ENCODE peak calls at places on chromosomes 12 and 14, in six cellular contexts. One of them, this sample, is unnamed.

GRCh38 chr14:43407721-43408120 is 1099.4 kb downstream of the FSCB start:
- DNase-seq in AG08396: no peak
- DNase-seq in stimulated activated CD8-positive, alpha-beta memory T cell treated with anti-CD3 and anti-CD28 coated beads, Interleukin-4, amount 100 ng/mL, for 1 hour: no peak
- DNase-seq in ACHN: no peak
- DNase-seq in T follicular helper cell: no peak
- DNase-seq in effector memory CD4-positive, alpha-beta T cell: no peak
- DNase-seq in this sample: no peak

GRCh38 chr12:5535531-5535930 is 103.6 kb downstream of the NTF3 start:
- DNase-seq in AG08396: no peak
- DNase-seq in stimulated activated CD8-positive, alpha-beta memory T cell treated with anti-CD3 and anti-CD28 coated beads, Interleukin-4, amount 100 ng/mL, for 1 hour: no peak
- DNase-seq in ACHN: no peak
- DNase-seq in T follicular helper cell: no peak
- DNase-seq in effector memory CD4-positive, alpha-beta T cell: no peak
- DNase-seq in this sample: no peak

GRCh38 chr12:64890873-64891468 is 66.5 kb downstream of the TBC1D30 start:
- DNase-seq in AG08396: peak
- DNase-seq in stimulated activated CD8-positive, alpha-beta memory T cell treated with anti-CD3 and anti-CD28 coated beads, Interleukin-4, amount 100 ng/mL, for 1 hour: no peak
- DNase-seq in ACHN: peak
- DNase-seq in T follicular helper cell: no peak
- DNase-seq in effector memory CD4-positive, alpha-beta T cell: no peak
- DNase-seq in this sample: no peak

GRCh38 chr12:70005864-70006618 is 181.0 kb downstream of the MYRFL start:
- DNase-seq in AG08396: no peak
- DNase-seq in stimulated activated CD8-positive, alpha-beta memory T cell treated with anti-CD3 and anti-CD28 coated beads, Interleukin-4, amount 100 ng/mL, for 1 hour: no peak
- DNase-seq in ACHN: no peak
- DNase-seq in T follicular helper cell: no peak
- DNase-seq in effector memory CD4-positive, alpha-beta T cell: no peak
- DNase-seq in this sample: no peak

GRCh38 chr14:19917243-19917642 is 3.2 kb upstream of the OR4K5 start:
- DNase-seq in AG08396: no peak
- DNase-seq in stimulated activated CD8-positive, alpha-beta memory T cell treated with anti-CD3 and anti-CD28 coated beads, Interleukin-4, amount 100 ng/mL, for 1 hour: no peak
- DNase-seq in ACHN: no peak
- DNase-seq in T follicular helper cell: no peak
- DNase-seq in effector memory CD4-positive, alpha-beta T cell: no peak
- DNase-seq in this sample: no peak

GRCh38 chr14:94936901-94937321 is 167.0 kb upstream of the GSC start:
- DNase-seq in AG08396: no peak
- DNase-seq in stimulated activated CD8-positive, alpha-beta memory T cell treated with anti-CD3 and anti-CD28 coated beads, Interleukin-4, amount 100 ng/mL, for 1 hour: no peak
- DNase-seq in ACHN: no peak
- DNase-seq in T follicular helper cell: no peak
- DNase-seq in effector memory CD4-positive, alpha-beta T cell: no peak
- DNase-seq in this sample: no peak

GRCh38 chr12:68614772-68615171 is 4.1 kb downstream of the RAP1B start:
- DNase-seq in AG08396: no peak
- DNase-seq in stimulated activated CD8-positive, alpha-beta memory T cell treated with anti-CD3 and anti-CD28 coated beads, Interleukin-4, amount 100 ng/mL, for 1 hour: no peak
- DNase-seq in ACHN: no peak
- DNase-seq in T follicular helper cell: no peak
- DNase-seq in effector memory CD4-positive, alpha-beta T cell: no peak
- DNase-seq in this sample: no peak

GRCh38 chr14:26290007-26290530 is 307.8 kb downstream of the NOVA1 start:
- DNase-seq in AG08396: peak
- DNase-seq in stimulated activated CD8-positive, alpha-beta memory T cell treated with anti-CD3 and anti-CD28 coated beads, Interleukin-4, amount 100 ng/mL, for 1 hour: no peak
- DNase-seq in ACHN: no peak
- DNase-seq in T follicular helper cell: no peak
- DNase-seq in effector memory CD4-positive, alpha-beta T cell: no peak
- DNase-seq in this sample: no peak

GRCh38 chr14:90301580-90302181 is 30.1 kb downstream of the NRDE2 start:
- DNase-seq in AG08396: peak
- DNase-seq in stimulated activated CD8-positive, alpha-beta memory T cell treated with anti-CD3 and anti-CD28 coated beads, Interleukin-4, amount 100 ng/mL, for 1 hour: no peak
- DNase-seq in ACHN: peak
- DNase-seq in T follicular helper cell: no peak
- DNase-seq in effector memory CD4-positive, alpha-beta T cell: no peak
- DNase-seq in this sample: no peak

GRCh38 chr12:50825372-50825838 is 17.3 kb upstream of the TMPRSS12 start:
- DNase-seq in AG08396: peak
- DNase-seq in stimulated activated CD8-positive, alpha-beta memory T cell treated with anti-CD3 and anti-CD28 coated beads, Interleukin-4, amount 100 ng/mL, for 1 hour: no peak
- DNase-seq in ACHN: peak
- DNase-seq in T follicular helper cell: no peak
- DNase-seq in effector memory CD4-positive, alpha-beta T cell: no peak
- DNase-seq in this sample: no peak

GRCh38 chr12:58969227-58969626 is 48.9 kb upstream of the LRIG3 start:
- DNase-seq in AG08396: no peak
- DNase-seq in stimulated activated CD8-positive, alpha-beta memory T cell treated with anti-CD3 and anti-CD28 coated beads, Interleukin-4, amount 100 ng/mL, for 1 hour: no peak
- DNase-seq in ACHN: no peak
- DNase-seq in T follicular helper cell: no peak
- DNase-seq in effector memory CD4-positive, alpha-beta T cell: no peak
- DNase-seq in this sample: no peak

GRCh38 chr14:103103461-103104388 is 9.2 kb downstream of the EXOC3L4 start:
- DNase-seq in AG08396: peak
- DNase-seq in stimulated activated CD8-positive, alpha-beta memory T cell treated with anti-CD3 and anti-CD28 coated beads, Interleukin-4, amount 100 ng/mL, for 1 hour: no peak
- DNase-seq in ACHN: peak
- DNase-seq in T follicular helper cell: no peak
- DNase-seq in effector memory CD4-positive, alpha-beta T cell: no peak
- DNase-seq in this sample: no peak

GRCh38 chr12:93050026-93050747 is 121.1 kb upstream of the EEA1 start:
- DNase-seq in AG08396: peak
- DNase-seq in stimulated activated CD8-positive, alpha-beta memory T cell treated with anti-CD3 and anti-CD28 coated beads, Interleukin-4, amount 100 ng/mL, for 1 hour: no peak
- DNase-seq in ACHN: no peak
- DNase-seq in T follicular helper cell: no peak
- DNase-seq in effector memory CD4-positive, alpha-beta T cell: no peak
- DNase-seq in this sample: no peak

GRCh38 chr12:65649126-65649525 is 175.2 kb upstream of the HMGA2 start:
- DNase-seq in AG08396: peak
- DNase-seq in stimulated activated CD8-positive, alpha-beta memory T cell treated with anti-CD3 and anti-CD28 coated beads, Interleukin-4, amount 100 ng/mL, for 1 hour: no peak
- DNase-seq in ACHN: peak
- DNase-seq in T follicular helper cell: no peak
- DNase-seq in effector memory CD4-positive, alpha-beta T cell: no peak
- DNase-seq in this sample: no peak

GRCh38 chr12:95319694-95320331 is 102.2 kb downstream of the VEZT start:
- DNase-seq in AG08396: no peak
- DNase-seq in stimulated activated CD8-positive, alpha-beta memory T cell treated with anti-CD3 and anti-CD28 coated beads, Interleukin-4, amount 100 ng/mL, for 1 hour: no peak
- DNase-seq in ACHN: no peak
- DNase-seq in T follicular helper cell: no peak
- DNase-seq in effector memory CD4-positive, alpha-beta T cell: no peak
- DNase-seq in this sample: no peak

GRCh38 chr12:94962680-94963079 is 40.8 kb downstream of the NDUFA12 start:
- DNase-seq in AG08396: no peak
- DNase-seq in stimulated activated CD8-positive, alpha-beta memory T cell treated with anti-CD3 and anti-CD28 coated beads, Interleukin-4, amount 100 ng/mL, for 1 hour: no peak
- DNase-seq in ACHN: no peak
- DNase-seq in T follicular helper cell: no peak
- DNase-seq in effector memory CD4-positive, alpha-beta T cell: no peak
- DNase-seq in this sample: no peak

GRCh38 chr12:93740721-93741120 is 63.5 kb downstream of the CRADD start:
- DNase-seq in AG08396: no peak
- DNase-seq in stimulated activated CD8-positive, alpha-beta memory T cell treated with anti-CD3 and anti-CD28 coated beads, Interleukin-4, amount 100 ng/mL, for 1 hour: no peak
- DNase-seq in ACHN: peak
- DNase-seq in T follicular helper cell: no peak
- DNase-seq in effector memory CD4-positive, alpha-beta T cell: no peak
- DNase-seq in this sample: no peak

GRCh38 chr14:53640695-53641094 is 315.9 kb downstream of the BMP4 start:
- DNase-seq in AG08396: no peak
- DNase-seq in stimulated activated CD8-positive, alpha-beta memory T cell treated with anti-CD3 and anti-CD28 coated beads, Interleukin-4, amount 100 ng/mL, for 1 hour: no peak
- DNase-seq in ACHN: no peak
- DNase-seq in T follicular helper cell: no peak
- DNase-seq in effector memory CD4-positive, alpha-beta T cell: no peak
- DNase-seq in this sample: no peak

GRCh38 chr12:51442324-51442723 is 17.7 kb downstream of the SLC4A8 start:
- DNase-seq in AG08396: no peak
- DNase-seq in stimulated activated CD8-positive, alpha-beta memory T cell treated with anti-CD3 and anti-CD28 coated beads, Interleukin-4, amount 100 ng/mL, for 1 hour: no peak
- DNase-seq in ACHN: no peak
- DNase-seq in T follicular helper cell: no peak
- DNase-seq in effector memory CD4-positive, alpha-beta T cell: no peak
- DNase-seq in this sample: no peak

GRCh38 chr12:34291426-34291901 is 269.2 kb downstream of the ALG10 start:
- DNase-seq in AG08396: no peak
- DNase-seq in stimulated activated CD8-positive, alpha-beta memory T cell treated with anti-CD3 and anti-CD28 coated beads, Interleukin-4, amount 100 ng/mL, for 1 hour: no peak
- DNase-seq in ACHN: no peak
- DNase-seq in T follicular helper cell: no peak
- DNase-seq in effector memory CD4-positive, alpha-beta T cell: no peak
- DNase-seq in this sample: no peak

GRCh38 chr12:64273527-64274403 is 51.7 kb upstream of the KICS2 start:
- DNase-seq in AG08396: peak
- DNase-seq in stimulated activated CD8-positive, alpha-beta memory T cell treated with anti-CD3 and anti-CD28 coated beads, Interleukin-4, amount 100 ng/mL, for 1 hour: no peak
- DNase-seq in ACHN: peak
- DNase-seq in T follicular helper cell: no peak
- DNase-seq in effector memory CD4-positive, alpha-beta T cell: no peak
- DNase-seq in this sample: no peak

GRCh38 chr12:71641390-71641789 is 22.3 kb downstream of the ZFC3H1 start:
- DNase-seq in AG08396: no peak
- DNase-seq in stimulated activated CD8-positive, alpha-beta memory T cell treated with anti-CD3 and anti-CD28 coated beads, Interleukin-4, amount 100 ng/mL, for 1 hour: no peak
- DNase-seq in ACHN: no peak
- DNase-seq in T follicular helper cell: no peak
- DNase-seq in effector memory CD4-positive, alpha-beta T cell: no peak
- DNase-seq in this sample: no peak

GRCh38 chr14:106586098-106586704 is 1059.8 kb downstream of the TMEM121 start:
- DNase-seq in AG08396: no peak
- DNase-seq in stimulated activated CD8-positive, alpha-beta memory T cell treated with anti-CD3 and anti-CD28 coated beads, Interleukin-4, amount 100 ng/mL, for 1 hour: peak
- DNase-seq in ACHN: peak
- DNase-seq in T follicular helper cell: peak
- DNase-seq in effector memory CD4-positive, alpha-beta T cell: peak
- DNase-seq in this sample: peak

GRCh38 chr14:74577948-74578275 is 34.1 kb downstream of the LTBP2 start:
- DNase-seq in AG08396: no peak
- DNase-seq in stimulated activated CD8-positive, alpha-beta memory T cell treated with anti-CD3 and anti-CD28 coated beads, Interleukin-4, amount 100 ng/mL, for 1 hour: no peak
- DNase-seq in ACHN: no peak
- DNase-seq in T follicular helper cell: no peak
- DNase-seq in effector memory CD4-positive, alpha-beta T cell: no peak
- DNase-seq in this sample: no peak

GRCh38 chr14:71658261-71658860 is 273.9 kb upstream of the RGS6 start:
- DNase-seq in AG08396: no peak
- DNase-seq in stimulated activated CD8-positive, alpha-beta memory T cell treated with anti-CD3 and anti-CD28 coated beads, Interleukin-4, amount 100 ng/mL, for 1 hour: no peak
- DNase-seq in ACHN: no peak
- DNase-seq in T follicular helper cell: no peak
- DNase-seq in effector memory CD4-positive, alpha-beta T cell: no peak
- DNase-seq in this sample: no peak

GRCh38 chr14:93073833-93074769 is 41.6 kb downstream of the ITPK1 start:
- DNase-seq in AG08396: no peak
- DNase-seq in stimulated activated CD8-positive, alpha-beta memory T cell treated with anti-CD3 and anti-CD28 coated beads, Interleukin-4, amount 100 ng/mL, for 1 hour: no peak
- DNase-seq in ACHN: no peak
- DNase-seq in T follicular helper cell: no peak
- DNase-seq in effector memory CD4-positive, alpha-beta T cell: no peak
- DNase-seq in this sample: peak

GRCh38 chr14:59103396-59103795 is 85.1 kb upstream of the DAAM1 start:
- DNase-seq in AG08396: peak
- DNase-seq in stimulated activated CD8-positive, alpha-beta memory T cell treated with anti-CD3 and anti-CD28 coated beads, Interleukin-4, amount 100 ng/mL, for 1 hour: no peak
- DNase-seq in ACHN: no peak
- DNase-seq in T follicular helper cell: no peak
- DNase-seq in effector memory CD4-positive, alpha-beta T cell: no peak
- DNase-seq in this sample: no peak

GRCh38 chr12:85627584-85627983 is 208.6 kb downstream of the RASSF9 start:
- DNase-seq in AG08396: no peak
- DNase-seq in stimulated activated CD8-positive, alpha-beta memory T cell treated with anti-CD3 and anti-CD28 coated beads, Interleukin-4, amount 100 ng/mL, for 1 hour: no peak
- DNase-seq in ACHN: no peak
- DNase-seq in T follicular helper cell: no peak
- DNase-seq in effector memory CD4-positive, alpha-beta T cell: no peak
- DNase-seq in this sample: no peak

GRCh38 chr12:84599539-84599938 is 313.1 kb downstream of the SLC6A15 start:
- DNase-seq in AG08396: no peak
- DNase-seq in stimulated activated CD8-positive, alpha-beta memory T cell treated with anti-CD3 and anti-CD28 coated beads, Interleukin-4, amount 100 ng/mL, for 1 hour: no peak
- DNase-seq in ACHN: peak
- DNase-seq in T follicular helper cell: no peak
- DNase-seq in effector memory CD4-positive, alpha-beta T cell: no peak
- DNase-seq in this sample: no peak

GRCh38 chr12:31033146-31033545 is 40.5 kb upstream of the DDX11 start:
- DNase-seq in AG08396: no peak
- DNase-seq in stimulated activated CD8-positive, alpha-beta memory T cell treated with anti-CD3 and anti-CD28 coated beads, Interleukin-4, amount 100 ng/mL, for 1 hour: no peak
- DNase-seq in ACHN: no peak
- DNase-seq in T follicular helper cell: no peak
- DNase-seq in effector memory CD4-positive, alpha-beta T cell: no peak
- DNase-seq in this sample: no peak

GRCh38 chr12:128920468-128920867 is 67.2 kb downstream of the GLT1D1 start:
- DNase-seq in AG08396: no peak
- DNase-seq in stimulated activated CD8-positive, alpha-beta memory T cell treated with anti-CD3 and anti-CD28 coated beads, Interleukin-4, amount 100 ng/mL, for 1 hour: no peak
- DNase-seq in ACHN: peak
- DNase-seq in T follicular helper cell: no peak
- DNase-seq in effector memory CD4-positive, alpha-beta T cell: no peak
- DNase-seq in this sample: no peak

GRCh38 chr12:38159092-38159551 is 157.5 kb upstream of the ALG10B start:
- DNase-seq in AG08396: no peak
- DNase-seq in stimulated activated CD8-positive, alpha-beta memory T cell treated with anti-CD3 and anti-CD28 coated beads, Interleukin-4, amount 100 ng/mL, for 1 hour: no peak
- DNase-seq in ACHN: no peak
- DNase-seq in T follicular helper cell: no peak
- DNase-seq in effector memory CD4-positive, alpha-beta T cell: no peak
- DNase-seq in this sample: no peak

GRCh38 chr12:52207106-52207505 is 15.3 kb upstream of the KRT80 start:
- DNase-seq in AG08396: no peak
- DNase-seq in stimulated activated CD8-positive, alpha-beta memory T cell treated with anti-CD3 and anti-CD28 coated beads, Interleukin-4, amount 100 ng/mL, for 1 hour: no peak
- DNase-seq in ACHN: no peak
- DNase-seq in T follicular helper cell: no peak
- DNase-seq in effector memory CD4-positive, alpha-beta T cell: no peak
- DNase-seq in this sample: no peak

GRCh38 chr12:116892318-116892717 is 11.1 kb upstream of the HRK start:
- DNase-seq in AG08396: no peak
- DNase-seq in stimulated activated CD8-positive, alpha-beta memory T cell treated with anti-CD3 and anti-CD28 coated beads, Interleukin-4, amount 100 ng/mL, for 1 hour: no peak
- DNase-seq in ACHN: no peak
- DNase-seq in T follicular helper cell: no peak
- DNase-seq in effector memory CD4-positive, alpha-beta T cell: no peak
- DNase-seq in this sample: no peak

GRCh38 chr14:104981699-104982541 is 3.7 kb upstream of the CLBA1 start:
- DNase-seq in AG08396: no peak
- DNase-seq in stimulated activated CD8-positive, alpha-beta memory T cell treated with anti-CD3 and anti-CD28 coated beads, Interleukin-4, amount 100 ng/mL, for 1 hour: no peak
- DNase-seq in ACHN: peak
- DNase-seq in T follicular helper cell: no peak
- DNase-seq in effector memory CD4-positive, alpha-beta T cell: no peak
- DNase-seq in this sample: no peak

GRCh38 chr14:93160353-93160801 is 24.3 kb downstream of the MOAP1 start:
- DNase-seq in AG08396: peak
- DNase-seq in stimulated activated CD8-positive, alpha-beta memory T cell treated with anti-CD3 and anti-CD28 coated beads, Interleukin-4, amount 100 ng/mL, for 1 hour: no peak
- DNase-seq in ACHN: peak
- DNase-seq in T follicular helper cell: no peak
- DNase-seq in effector memory CD4-positive, alpha-beta T cell: no peak
- DNase-seq in this sample: no peak

GRCh38 chr12:47111392-47111778 is 31.6 kb upstream of the AMIGO2 start:
- DNase-seq in AG08396: no peak
- DNase-seq in stimulated activated CD8-positive, alpha-beta memory T cell treated with anti-CD3 and anti-CD28 coated beads, Interleukin-4, amount 100 ng/mL, for 1 hour: no peak
- DNase-seq in ACHN: no peak
- DNase-seq in T follicular helper cell: no peak
- DNase-seq in effector memory CD4-positive, alpha-beta T cell: no peak
- DNase-seq in this sample: no peak

GRCh38 chr12:81758421-81759214 is 532 bp downstream of the PPFIA2 start:
- DNase-seq in AG08396: peak
- DNase-seq in stimulated activated CD8-positive, alpha-beta memory T cell treated with anti-CD3 and anti-CD28 coated beads, Interleukin-4, amount 100 ng/mL, for 1 hour: no peak
- DNase-seq in ACHN: no peak
- DNase-seq in T follicular helper cell: no peak
- DNase-seq in effector memory CD4-positive, alpha-beta T cell: no peak
- DNase-seq in this sample: no peak

This sample was measured in NK-92 treated with Interleukin-12 subunit alpha and Interleukin-12 subunit beta, amount 100 ng/mL, for 24 hours.